ENCODE peak calls at places on chromosome 1, in five cellular contexts. W is pancreas; N is CMK; F is effector memory CD8-positive, alpha-beta T cell; Y is body of pancreas. L is an unnamed sample.

GRCh38 chr1:171739646-171740045 is 2.2 kb downstream of the VAMP4 start:
- DNase-seq in W (no peak), N (no peak), F (no peak), Y (no peak), L (no peak)

GRCh38 chr1:172699111-172699510 is 40.2 kb downstream of the FASLG start:
- DNase-seq in W (no peak), N (no peak), F (peak), Y (no peak), L (no peak)

GRCh38 chr1:115332813-115333608 is 5.0 kb downstream of the NGF start:
- DNase-seq in W (no peak), N (no peak), F (no peak), Y (no peak), L (no peak)

GRCh38 chr1:71857862-71858261 is 424.5 kb downstream of the NEGR1 start:
- DNase-seq in W (no peak), N (no peak), F (no peak), Y (no peak), L (no peak)

GRCh38 chr1:77538956-77539509 is 143.4 kb downstream of the ZZZ3 start:
- DNase-seq in W (no peak), N (no peak), F (no peak), Y (no peak), L (no peak)

GRCh38 chr1:93448983-93449805 is 1.3 kb downstream of the FNBP1L start:
- DNase-seq in W (peak), N (no peak), F (no peak), Y (peak), L (no peak)

GRCh38 chr1:234656981-234657651 is 47.1 kb upstream of the IRF2BP2 start:
- DNase-seq in W (no peak), N (peak), F (no peak), Y (no peak), L (no peak)

GRCh38 chr1:193569696-193570269 is 383.4 kb upstream of the B3GALT2 start:
- DNase-seq in W (no peak), N (no peak), F (no peak), Y (no peak), L (no peak)

GRCh38 chr1:84289169-84289785 is 12.2 kb upstream of the SAMD13 start:
- DNase-seq in W (no peak), N (no peak), F (no peak), Y (no peak), L (no peak)

GRCh38 chr1:49016030-49016991 is 239.6 kb upstream of the BEND5 start:
- DNase-seq in W (no peak), N (no peak), F (no peak), Y (no peak), L (no peak)

GRCh38 chr1:52550447-52550846 is 2.4 kb downstream of the TUT4 start:
- DNase-seq in W (no peak), N (no peak), F (no peak), Y (peak), L (peak)

GRCh38 chr1:62175568-62176179 is 19.0 kb upstream of the L1TD1 start:
- DNase-seq in W (no peak), N (peak), F (peak), Y (peak), L (no peak)

GRCh38 chr1:204445860-204446412 is 34.3 kb upstream of the PPP1R15B start:
- DNase-seq in W (peak), N (no peak), F (peak), Y (peak), L (no peak)

GRCh38 chr1:9849691-9850441 is 26.1 kb upstream of the CLSTN1 start:
- DNase-seq in W (no peak), N (peak), F (no peak), Y (no peak), L (no peak)

GRCh38 chr1:156839426-156840109 is 19.3 kb downstream of the INSRR start:
- DNase-seq in W (no peak), N (no peak), F (no peak), Y (no peak), L (no peak)